ENCODE peak calls at places on chromosome 4, in five cellular contexts. One of them, this sample, is unnamed.

GRCh38 chr4:145098675-145099037 is 545 bp downstream of the ABCE1 start:
- DNase-seq in GM12878: no peak
- DNase-seq in HepG2: peak; percentile 56
- DNase-seq in NT2/D1: no peak
- DNase-seq in H1: no peak
- DNase-seq in this sample: peak; percentile 43

GRCh38 chr4:153119626-153120025 is 84.6 kb upstream of the TRIM2 start:
- DNase-seq in H1: no peak
- DNase-seq in GM12878: no peak
- DNase-seq in NT2/D1: no peak
- DNase-seq in HepG2: no peak
- DNase-seq in this sample: no peak

GRCh38 chr4:158581161-158581560 is 59.5 kb downstream of the RXFP1 start:
- DNase-seq in H1: no peak
- DNase-seq in NT2/D1: no peak
- DNase-seq in HepG2: no peak
- DNase-seq in GM12878: no peak
- DNase-seq in this sample: no peak

GRCh38 chr4:174669278-174669677 is 147.0 kb upstream of the HPGD start:
- DNase-seq in NT2/D1: no peak
- DNase-seq in HepG2: no peak
- DNase-seq in GM12878: no peak
- DNase-seq in H1: no peak
- DNase-seq in this sample: no peak

GRCh38 chr4:42151568-42152506 is 618 bp downstream of the BEND4 start:
- DNase-seq in HepG2: no peak
- DNase-seq in H1: peak; percentile 61
- DNase-seq in GM12878: no peak
- DNase-seq in NT2/D1: peak; percentile 54
- DNase-seq in this sample: peak; percentile 80

GRCh38 chr4:93232883-93233282 is 595.7 kb upstream of the ATOH1 start:
- DNase-seq in HepG2: no peak
- DNase-seq in GM12878: no peak
- DNase-seq in H1: no peak
- DNase-seq in NT2/D1: no peak
- DNase-seq in this sample: no peak

GRCh38 chr4:72305080-72305479 is 263.9 kb downstream of the ADAMTS3 start:
- DNase-seq in GM12878: no peak
- DNase-seq in HepG2: no peak
- DNase-seq in NT2/D1: no peak
- DNase-seq in H1: no peak
- DNase-seq in this sample: no peak

GRCh38 chr4:110361921-110362320 is 114.0 kb upstream of the ENPEP start:
- DNase-seq in HepG2: no peak
- DNase-seq in NT2/D1: no peak
- DNase-seq in GM12878: no peak
- DNase-seq in H1: no peak
- DNase-seq in this sample: no peak

GRCh38 chr4:19380600-19380999 is 871.1 kb upstream of the SLIT2 start:
- DNase-seq in NT2/D1: no peak
- DNase-seq in HepG2: no peak
- DNase-seq in GM12878: no peak
- DNase-seq in H1: no peak
- DNase-seq in this sample: no peak

GRCh38 chr4:48756689-48757220 is 23.3 kb downstream of the FRYL start:
- DNase-seq in GM12878: no peak
- DNase-seq in HepG2: no peak
- DNase-seq in NT2/D1: no peak
- DNase-seq in H1: no peak
- DNase-seq in this sample: no peak

GRCh38 chr4:122259849-122260248 is 107.7 kb downstream of the BLTP1 start:
- DNase-seq in HepG2: no peak
- DNase-seq in NT2/D1: no peak
- DNase-seq in GM12878: no peak
- DNase-seq in H1: no peak
- DNase-seq in this sample: no peak

GRCh38 chr4:2283199-2283711 is 21.3 kb upstream of the MXD4 start:
- DNase-seq in H1: no peak
- DNase-seq in NT2/D1: no peak
- DNase-seq in HepG2: no peak
- DNase-seq in GM12878: no peak
- DNase-seq in this sample: no peak

GRCh38 chr4:2284934-2285664 is 23.2 kb upstream of the MXD4 start:
- DNase-seq in HepG2: no peak
- DNase-seq in H1: no peak
- DNase-seq in GM12878: no peak
- DNase-seq in NT2/D1: no peak
- DNase-seq in this sample: no peak

GRCh38 chr4:2284161-2284933 is 22.4 kb upstream of the MXD4 start:
- DNase-seq in H1: no peak
- DNase-seq in HepG2: no peak
- DNase-seq in NT2/D1: no peak
- DNase-seq in GM12878: no peak
- DNase-seq in this sample: no peak

GRCh38 chr4:2280531-2281300 is 18.8 kb upstream of the MXD4 start:
- DNase-seq in NT2/D1: no peak
- DNase-seq in HepG2: no peak
- DNase-seq in GM12878: no peak
- DNase-seq in H1: no peak
- DNase-seq in this sample: no peak

DNA sequence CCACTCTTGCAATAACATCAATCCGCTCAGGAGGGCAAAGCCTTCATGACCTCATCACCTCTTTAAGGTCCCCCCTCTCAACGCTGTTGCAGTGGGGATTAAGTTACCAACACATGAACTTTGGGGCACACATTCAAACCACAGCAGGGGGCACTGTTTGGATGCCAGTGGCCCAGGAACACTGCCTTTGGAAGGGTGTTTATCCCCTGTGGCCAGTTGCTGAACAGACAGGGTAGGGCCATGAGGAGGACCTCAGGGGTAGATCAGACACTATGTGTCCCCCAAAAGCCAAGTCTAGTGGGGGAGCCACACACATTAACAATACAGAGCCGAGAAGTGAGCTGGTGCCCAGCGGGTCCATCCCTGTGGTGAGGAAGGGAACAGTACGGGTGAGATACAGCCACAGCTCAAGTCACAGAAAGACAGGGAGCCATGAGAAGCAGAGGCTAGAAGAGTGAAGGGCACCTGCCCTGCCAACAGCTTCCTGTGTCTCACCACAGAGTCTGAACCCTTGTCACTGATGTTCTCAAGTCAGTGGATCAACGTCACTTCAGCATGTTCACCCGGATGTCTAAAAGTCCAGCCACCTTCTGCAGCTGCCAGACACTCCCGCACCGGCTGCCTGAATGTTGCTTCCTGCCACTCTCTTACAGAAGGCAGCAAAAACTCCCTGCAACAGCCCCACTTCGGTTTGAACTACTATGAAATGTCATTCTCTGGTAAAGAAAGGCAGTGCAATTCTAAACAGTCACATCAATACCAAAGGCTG is 19.9 kb upstream of the MXD4 start:
- DNase-seq in NT2/D1: no peak
- DNase-seq in HepG2: no peak
- DNase-seq in H1: no peak
- DNase-seq in GM12878: peak; percentile 41
- DNase-seq in this sample: no peak
- TF ChIP-seq SUZ12 in NT2/D1: no peak
- TF ChIP-seq SUZ12 in HepG2: no peak
- TF ChIP-seq SUZ12 in H1: no peak
- TF ChIP-seq SUZ12 in GM12878: no peak
- TF ChIP-seq SUZ12 in this sample: no peak

GRCh38 chr4:186657766-186658165 is 65.9 kb downstream of the FAT1 start:
- DNase-seq in HepG2: peak; percentile 48
- DNase-seq in H1: no peak
- DNase-seq in NT2/D1: no peak
- DNase-seq in GM12878: no peak
- DNase-seq in this sample: no peak
- TF ChIP-seq SUZ12 in HepG2: no peak
- TF ChIP-seq SUZ12 in H1: no peak
- TF ChIP-seq SUZ12 in NT2/D1: no peak
- TF ChIP-seq SUZ12 in GM12878: no peak
- TF ChIP-seq SUZ12 in this sample: no peak

GRCh38 chr4:73311428-73311827 is 52.8 kb upstream of the ANKRD17 start:
- DNase-seq in HepG2: peak; percentile 12
- DNase-seq in GM12878: no peak
- DNase-seq in H1: no peak
- DNase-seq in NT2/D1: no peak
- DNase-seq in this sample: peak; percentile 6
- TF ChIP-seq SUZ12 in HepG2: no peak
- TF ChIP-seq SUZ12 in GM12878: no peak
- TF ChIP-seq SUZ12 in H1: no peak
- TF ChIP-seq SUZ12 in NT2/D1: no peak
- TF ChIP-seq SUZ12 in this sample: no peak

DNA sequence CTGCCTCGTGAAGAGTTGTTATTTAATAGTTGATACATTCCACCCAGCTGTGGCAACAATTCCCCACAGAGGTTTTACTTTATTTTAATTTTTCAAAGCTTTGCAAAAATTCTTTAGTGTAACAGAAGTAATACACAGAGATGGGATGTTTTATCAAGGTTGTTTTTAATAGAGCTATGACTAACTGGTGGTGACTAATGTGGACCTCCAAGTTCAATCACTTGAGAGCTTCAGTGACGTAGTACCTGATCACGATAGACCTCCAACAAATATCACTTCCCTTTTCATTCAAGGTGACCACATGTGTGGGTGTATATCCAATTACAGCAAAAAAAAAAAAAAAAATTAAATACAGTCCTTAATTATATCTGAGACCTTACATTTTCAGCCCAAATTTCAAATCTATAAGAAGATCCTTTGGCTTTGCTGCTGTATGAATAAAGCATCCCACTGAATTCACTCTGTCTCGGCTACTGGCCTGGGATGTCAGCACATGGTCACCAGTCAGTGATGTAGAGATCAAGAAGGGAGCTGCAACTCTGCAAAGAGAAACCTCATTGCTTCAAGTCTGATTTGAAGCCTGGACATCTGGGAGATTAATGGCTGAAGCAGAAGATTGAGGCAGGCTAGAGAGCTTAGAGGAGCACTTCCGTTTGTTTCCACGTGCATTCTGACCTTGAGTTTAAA is 346.0 kb upstream of the NOCT start:
- DNase-seq in H1: no peak
- DNase-seq in NT2/D1: no peak
- DNase-seq in GM12878: no peak
- DNase-seq in HepG2: no peak
- DNase-seq in this sample: no peak
- TF ChIP-seq SUZ12 in H1: no peak
- TF ChIP-seq SUZ12 in NT2/D1: no peak
- TF ChIP-seq SUZ12 in GM12878: no peak
- TF ChIP-seq SUZ12 in HepG2: no peak
- TF ChIP-seq SUZ12 in this sample: no peak

DNA sequence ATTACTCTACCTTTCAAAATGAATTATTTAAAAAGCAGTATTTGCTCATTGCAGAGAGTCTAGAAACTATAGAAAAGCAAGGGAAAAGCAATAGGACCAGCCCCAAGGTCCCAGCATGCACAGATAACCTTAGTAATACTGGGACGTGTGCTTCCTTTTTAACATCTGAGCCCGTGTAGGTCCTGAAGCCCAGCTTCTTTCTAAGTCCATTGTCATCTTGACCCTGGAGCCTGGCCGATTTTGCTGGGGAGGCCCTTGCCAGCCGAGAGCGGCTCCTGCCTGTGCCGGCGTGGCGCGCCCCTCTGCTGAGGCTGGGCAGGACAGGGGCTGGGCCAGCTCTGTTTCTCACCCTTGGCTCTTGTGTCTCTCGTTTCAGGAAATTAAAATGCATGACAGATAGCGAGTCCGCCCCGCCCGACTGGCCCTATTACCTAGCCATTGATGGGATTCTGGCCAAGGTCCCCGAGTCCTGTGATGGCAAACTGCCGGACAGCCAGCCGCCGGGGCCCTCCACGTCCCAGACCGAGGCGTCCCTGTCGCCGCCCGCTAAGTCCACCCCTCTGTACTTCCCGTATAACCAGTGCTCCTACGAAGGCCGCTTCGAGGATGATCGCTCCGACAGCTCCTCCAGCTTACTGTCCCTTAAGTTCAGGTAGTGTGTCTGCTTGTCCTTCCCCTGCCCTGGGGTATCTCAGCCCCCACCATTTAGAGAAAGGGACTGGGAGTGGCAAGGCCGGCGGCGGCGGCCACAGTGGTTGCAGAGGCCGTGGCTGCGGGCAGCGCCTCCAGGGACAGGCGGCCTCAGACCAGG is 4.1 kb downstream of the MSANTD1 start:
- DNase-seq in HepG2: no peak
- DNase-seq in H1: no peak
- DNase-seq in GM12878: no peak
- DNase-seq in NT2/D1: no peak
- DNase-seq in this sample: no peak
- TF ChIP-seq SUZ12 in HepG2: no peak
- TF ChIP-seq SUZ12 in H1: no peak
- TF ChIP-seq SUZ12 in GM12878: no peak
- TF ChIP-seq SUZ12 in NT2/D1: no peak
- TF ChIP-seq SUZ12 in this sample: no peak

This sample was measured in HEK293T.